ENCODE peak calls at places on chromosome 22, in four cellular contexts. D is body of pancreas; T is right cardiac atrium; B is CD8-positive, alpha-beta memory T cell. U is an unnamed sample. For H3K27me3, the result is how much of the 10 kb centered on the place peaks cover.

GRCh38 chr22:31160328-31160978 is 471 bp downstream of the RNF185 start:
- DNase-seq in D (no peak), T (no peak), B (no peak), U (no peak)

GRCh38 chr22:26404851-26405357 is 24.2 kb upstream of the ASPHD2 start:
- DNase-seq in D (no peak), T (no peak), B (no peak), U (no peak)

GRCh38 chr22:39405346-39406085 is 5.9 kb downstream of the TAB1 start:
- DNase-seq in D (no peak), T (peak), B (no peak), U (peak)

GRCh38 chr22:24289781-24290181 is 19.1 kb downstream of the SPECC1L start:
- DNase-seq in D (no peak), T (peak), B (no peak), U (no peak)

GRCh38 chr22:43289976-43290663 is 53.1 kb downstream of the SCUBE1 start:
- DNase-seq in D (no peak), T (peak), B (no peak), U (peak)

GRCh38 chr22:34015642-34016041 is 95.4 kb upstream of the LARGE1 start:
- DNase-seq in D (no peak), T (no peak), B (no peak), U (no peak)

GRCh38 chr22:40325315-40325714 is 21.0 kb upstream of the ADSL start:
- DNase-seq in D (no peak), T (no peak), B (peak), U (no peak)

GRCh38 chr22:39343259-39344045 is 6.3 kb upstream of the SYNGR1 start:
- DNase-seq in D (peak), T (no peak), B (peak), U (peak)

GRCh38 chr22:35409783-35410662 is 10.1 kb downstream of the MCM5 start:
- DNase-seq in D (no peak), T (peak), B (no peak), U (no peak)

GRCh38 chr22:47162865-47163264 is 400.4 kb downstream of the TBC1D22A start:
- DNase-seq in D (peak), T (peak), B (no peak), U (peak)

GRCh38 chr22:33315954-33316353 is 257.8 kb upstream of the SYN3 start:
- DNase-seq in D (no peak), T (no peak), B (no peak), U (no peak)

GRCh38 chr22:50460942-50461341 is 13.9 kb downstream of the SBF1 start:
- DNase-seq in D (no peak), T (no peak), B (no peak), U (no peak)

GRCh38 chr22:42310301-42310981 is 40.0 kb upstream of the TCF20 start:
- DNase-seq in D (no peak), T (no peak), B (no peak), U (no peak)

GRCh38 chr22:21681566-21682370 is 16.0 kb downstream of the PPIL2 start:
- DNase-seq in D (peak), T (no peak), B (no peak), U (no peak)

GRCh38 chr22:49574861-49575702 is 252.6 kb downstream of the BRD1 start:
- DNase-seq in D (no peak), T (peak), B (no peak), U (peak)

GRCh38 chr22:38755911-38756532 is at the start of gene SUN2:
- DNase-seq in D (peak), T (peak), B (peak), U (peak)

GRCh38 chr22:34804588-34804987 is 261.4 kb upstream of the ISX start:
- DNase-seq in D (no peak), T (no peak), B (no peak), U (no peak)

GRCh38 chr22:25623310-25623734 is 58.8 kb downstream of the GRK3 start:
- DNase-seq in D (no peak), T (no peak), B (no peak), U (no peak)

GRCh38 chr22:22853713-22854112 is 33.9 kb upstream of the IGLL5 start:
- DNase-seq in D (no peak), T (no peak), B (no peak), U (no peak)

GRCh38 chr22:33747029-33747428 is 173.2 kb downstream of the LARGE1 start:
- DNase-seq in D (no peak), T (no peak), B (no peak), U (no peak)

GRCh38 chr22:23147632-23148387 is 2.5 kb downstream of the RAB36 start:
- DNase-seq in D (peak), T (no peak), B (no peak), U (no peak)

GRCh38 chr22:41479671-41480396 is 10.9 kb downstream of the ACO2 start:
- DNase-seq in D (no peak), T (no peak), B (no peak), U (no peak)

GRCh38 chr22:21632237-21632895 is at the start of gene CCDC116:
- DNase-seq in D (no peak), T (peak), B (peak), U (no peak)

GRCh38 chr22:31262369-31263133 is 29.7 kb downstream of the PIK3IP1 start:
- DNase-seq in D (no peak), T (no peak), B (no peak), U (no peak)

GRCh38 chr22:19604711-19605268 is 80.6 kb upstream of the CLDN5 start:
- DNase-seq in D (no peak), T (no peak), B (no peak), U (no peak)

DNA sequence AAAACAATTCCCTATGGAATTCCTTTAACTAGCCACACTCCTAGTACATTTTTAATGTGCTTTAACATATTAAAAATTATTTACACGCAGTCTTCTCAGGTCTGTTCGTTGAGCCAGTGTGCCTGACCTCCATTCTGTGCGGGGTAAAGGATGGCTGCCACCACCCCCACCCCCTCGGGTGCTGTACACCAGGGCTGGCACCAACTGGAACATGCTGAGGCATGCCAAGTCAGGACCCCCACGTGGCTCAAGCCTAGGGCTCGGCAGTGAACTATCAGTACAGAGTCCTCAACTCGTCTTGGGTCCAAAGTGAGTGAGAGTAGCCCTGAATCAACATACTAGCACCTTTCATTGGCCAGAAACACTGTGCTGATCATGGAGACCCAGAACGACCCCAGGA is 32.5 kb upstream of the PHF21B start:
- DNase-seq in D (no peak), T (no peak), B (no peak), U (no peak)
- H3K27me3 ChIP-seq in D (under half), T (under half), B (under half), U (under half)

GRCh38 chr22:45019861-45020655 is 10.3 kb upstream of the PHF21B start:
- DNase-seq in D (no peak), T (no peak), B (no peak), U (no peak)

GRCh38 chr22:45010532-45010900 is 711 bp upstream of the PHF21B start:
- DNase-seq in D (no peak), T (no peak), B (no peak), U (no peak)

GRCh38 chr22:45009881-45010531 is at the start of gene PHF21B:
- DNase-seq in D (no peak), T (peak), B (no peak), U (peak)

GRCh38 chr22:45013138-45013537 is 3.3 kb upstream of the PHF21B start:
- DNase-seq in D (no peak), T (no peak), B (no peak), U (no peak)

GRCh38 chr22:45014658-45015057 is 4.9 kb upstream of the PHF21B start:
- DNase-seq in D (no peak), T (no peak), B (no peak), U (no peak)
- H3K27me3 ChIP-seq in D (under half), T (under half), B (under half), U (under half)

DNA sequence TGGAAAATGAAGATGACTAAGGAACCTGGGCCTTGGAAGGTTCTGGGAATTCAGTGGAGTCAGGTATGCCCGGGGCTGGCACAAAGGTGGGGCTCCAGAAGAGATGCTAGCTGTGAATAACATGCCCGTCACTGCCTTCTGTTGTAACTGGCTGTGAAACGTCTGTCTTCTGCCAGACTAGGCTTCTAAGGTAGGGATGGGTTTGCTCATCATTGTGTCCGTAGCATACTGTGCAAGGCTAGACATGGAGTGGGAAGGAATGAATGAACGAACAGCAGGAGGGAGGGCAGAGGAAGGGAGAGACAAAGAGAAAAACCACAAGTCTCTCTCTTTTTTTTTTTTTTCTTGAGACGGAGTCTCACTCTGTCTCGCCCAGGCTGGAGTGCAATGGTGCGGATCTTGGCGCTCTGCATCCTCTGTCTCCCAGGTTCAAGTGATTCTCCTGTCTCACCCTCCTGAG is 327.4 kb downstream of the MN1 start:
- DNase-seq in D (no peak), T (no peak), B (no peak), U (no peak)
- H3K27me3 ChIP-seq in D (under half), T (under half), B (under half), U (under half)

GRCh38 chr22:36819112-36819511 is 2.3 kb upstream of the PVALB start:
- DNase-seq in D (no peak), T (no peak), B (no peak), U (no peak)
- H3K27me3 ChIP-seq in D (under half), T (under half), B (under half), U (under half)

DNA sequence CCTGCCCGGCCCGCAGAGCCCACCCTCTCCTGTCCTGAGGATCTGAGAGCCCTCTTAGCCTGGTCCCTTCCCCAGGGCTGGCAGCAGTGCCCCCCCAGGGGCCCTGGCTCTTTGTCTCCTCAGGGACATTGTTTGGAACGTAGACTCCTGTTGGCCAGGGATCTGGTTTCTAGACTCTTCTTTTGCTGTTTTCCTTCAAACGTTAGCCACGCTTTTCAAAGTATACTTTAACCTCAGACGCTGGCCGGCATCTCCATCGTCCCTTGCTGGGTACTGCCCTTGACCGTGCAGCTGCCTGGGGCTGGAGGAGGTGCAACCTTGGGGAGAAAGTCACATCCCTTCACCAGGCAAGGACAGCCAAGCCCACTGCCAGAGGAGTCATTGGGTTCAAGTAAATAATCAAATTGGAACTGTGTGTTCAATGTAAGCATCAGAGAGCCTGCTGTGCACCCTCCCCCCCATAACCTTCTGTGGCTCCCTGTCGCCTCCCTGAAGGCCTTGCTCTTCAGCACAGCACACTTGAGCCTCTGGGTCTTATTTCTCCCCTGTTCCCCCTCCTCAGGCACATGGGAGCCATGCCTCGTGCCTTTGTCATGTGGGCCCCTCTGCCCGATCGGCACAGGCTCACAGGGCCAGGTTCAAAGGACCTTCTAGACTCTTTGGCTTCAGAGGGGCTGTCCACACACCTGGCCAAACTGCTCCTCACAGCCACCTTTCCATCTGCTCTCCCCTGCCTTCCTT is 21.8 kb upstream of the WNT7B start:
- DNase-seq in D (no peak), T (peak), B (no peak), U (no peak)
- H3K27me3 ChIP-seq in D (under half), T (under half), B (under half), U (under half)

GRCh38 chr22:29724843-29725242 is 5.0 kb downstream of the CABP7 start:
- DNase-seq in D (no peak), T (no peak), B (no peak), U (no peak)
- H3K27me3 ChIP-seq in D (under half), T (under half), B (under half), U (under half)

GRCh38 chr22:46054091-46054877 is 77.3 kb upstream of the WNT7B start:
- DNase-seq in D (peak), T (peak), B (peak), U (peak)
- H3K27me3 ChIP-seq in D (under half), T (under half), B (under half), U (under half)

U was measured in ovary.